ENCODE peak calls at places on chromosome 4, in nine cellular contexts. B, H, O, G, V, R, X, A and M are unnamed samples.

GRCh38 chr4:150342945-150343344 is 239.0 kb upstream of the MAB21L2 start:
- DNase-seq in B (peak), H (no peak), O (no peak), G (no peak), V (no peak), R (no peak), X (no peak), A (no peak), M (no peak)

GRCh38 chr4:128757712-128758111 is 51.8 kb upstream of the JADE1 start:
- DNase-seq in B (peak), H (no peak), O (no peak), G (no peak), V (no peak), R (peak), X (no peak), A (no peak), M (no peak)

GRCh38 chr4:181971973-181972372 is 271.2 kb upstream of the TENM3 start:
- DNase-seq in B (no peak), H (no peak), O (no peak), G (no peak), V (no peak), R (no peak), X (no peak), A (no peak), M (no peak)

GRCh38 chr4:62455871-62456270 is 1255.7 kb downstream of the ADGRL3 start:
- DNase-seq in B (no peak), H (no peak), O (no peak), G (no peak), V (no peak), R (no peak), X (no peak), A (no peak), M (no peak)

GRCh38 chr4:78629991-78630541 is 78.5 kb downstream of the ANXA3 start:
- DNase-seq in B (no peak), H (no peak), O (no peak), G (no peak), V (no peak), R (no peak), X (peak), A (no peak), M (peak)

GRCh38 chr4:88497859-88498409 is 25.6 kb downstream of the PYURF start:
- DNase-seq in B (no peak), H (no peak), O (no peak), G (no peak), V (no peak), R (no peak), X (no peak), A (no peak), M (no peak)

GRCh38 chr4:13865871-13866669 is 238.5 kb upstream of the BOD1L1 start:
- DNase-seq in B (no peak), H (no peak), O (no peak), G (no peak), V (no peak), R (no peak), X (no peak), A (no peak), M (no peak)

GRCh38 chr4:128608006-128608405 is 201.5 kb upstream of the JADE1 start:
- DNase-seq in B (no peak), H (no peak), O (no peak), G (no peak), V (no peak), R (no peak), X (no peak), A (no peak), M (no peak)

GRCh38 chr4:89492476-89493110 is 185.0 kb upstream of the GPRIN3 start:
- DNase-seq in B (no peak), H (peak), O (no peak), G (no peak), V (no peak), R (no peak), X (no peak), A (no peak), M (no peak)

GRCh38 chr4:33067221-33067620 is 2347.1 kb downstream of the PCDH7 start:
- DNase-seq in B (no peak), H (no peak), O (no peak), G (no peak), V (no peak), R (no peak), X (no peak), A (no peak), M (no peak)

GRCh38 chr4:122909683-122910082 is 12.7 kb downstream of the NUDT6 start:
- DNase-seq in B (no peak), H (no peak), O (no peak), G (no peak), V (no peak), R (no peak), X (no peak), A (no peak), M (no peak)

GRCh38 chr4:102141855-102142254 is 203.4 kb downstream of the SLC39A8 start:
- DNase-seq in B (no peak), H (no peak), O (no peak), G (no peak), V (no peak), R (no peak), X (peak), A (no peak), M (no peak)

GRCh38 chr4:80931645-80932215 is 98.8 kb upstream of the BMP3 start:
- DNase-seq in B (no peak), H (no peak), O (no peak), G (peak), V (no peak), R (no peak), X (no peak), A (no peak), M (no peak)

GRCh38 chr4:156578713-156579112 is 392.9 kb downstream of the PDGFC start:
- DNase-seq in B (no peak), H (no peak), O (no peak), G (no peak), V (no peak), R (no peak), X (no peak), A (no peak), M (no peak)

GRCh38 chr4:102114118-102114630 is 231.1 kb downstream of the SLC39A8 start:
- DNase-seq in B (no peak), H (no peak), O (no peak), G (no peak), V (no peak), R (no peak), X (no peak), A (no peak), M (no peak)

GRCh38 chr4:53847935-53848334 is 216.5 kb downstream of the CHIC2 start:
- DNase-seq in B (no peak), H (no peak), O (no peak), G (no peak), V (no peak), R (no peak), X (no peak), A (no peak), M (no peak)

GRCh38 chr4:3416270-3416669 is 25.5 kb upstream of the HGFAC start:
- DNase-seq in B (peak), H (no peak), O (peak), G (no peak), V (no peak), R (no peak), X (no peak), A (peak), M (no peak)

GRCh38 chr4:147760695-147761094 is 28.8 kb downstream of the ARHGAP10 start:
- DNase-seq in B (peak), H (no peak), O (peak), G (peak), V (no peak), R (peak), X (no peak), A (no peak), M (peak)

GRCh38 chr4:137608085-137608484 is 75.8 kb upstream of the PCDH18 start:
- DNase-seq in B (peak), H (no peak), O (no peak), G (no peak), V (no peak), R (no peak), X (no peak), A (no peak), M (no peak)

GRCh38 chr4:122879001-122879400 is 43.4 kb downstream of the NUDT6 start:
- DNase-seq in B (no peak), H (no peak), O (no peak), G (no peak), V (no peak), R (no peak), X (no peak), A (no peak), M (no peak)

GRCh38 chr4:10715696-10716095 is 31.1 kb upstream of the CLNK start:
- DNase-seq in B (no peak), H (no peak), O (no peak), G (no peak), V (no peak), R (no peak), X (no peak), A (no peak), M (no peak)

GRCh38 chr4:139453041-139453370 is 915 bp upstream of the RAB33B start:
- DNase-seq in B (no peak), H (peak), O (no peak), G (no peak), V (no peak), R (no peak), X (no peak), A (no peak), M (no peak)
- TF ChIP-seq EP300 in B (no peak), H (no peak), O (no peak), G (no peak), V (no peak), R (no peak), X (no peak), A (no peak), M (no peak)

GRCh38 chr4:118834960-118835895 is 698 bp downstream of the SEC24D start:
- DNase-seq in B (peak), H (peak), O (peak), G (peak), V (no peak), R (peak), X (peak), A (no peak), M (no peak)
- TF ChIP-seq POLR2A in B (peak), H (no peak), O (peak), G (no peak), V (no peak), R (no peak), X (peak), A (no peak), M (peak)

DNA sequence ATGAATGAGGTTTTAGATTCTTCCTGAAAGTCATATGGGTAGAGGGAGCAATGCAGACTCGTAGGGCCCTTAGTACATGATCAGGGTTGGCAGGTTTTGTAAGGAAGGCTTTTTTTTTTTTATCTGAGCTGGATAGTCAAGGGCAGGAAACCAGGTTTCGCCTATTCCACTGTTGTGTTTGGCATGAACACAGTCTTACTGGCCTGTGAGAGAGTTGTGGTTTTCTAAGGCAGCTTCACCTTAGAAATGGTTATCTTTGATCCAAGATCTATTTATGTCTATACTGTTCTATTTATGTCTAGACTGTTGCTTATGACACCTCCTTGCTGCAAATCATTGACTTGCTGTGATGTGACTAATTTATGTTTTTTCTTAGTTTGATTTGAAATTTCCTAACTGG is 49.0 kb downstream of the SPATA18 start:
- DNase-seq in B (no peak), H (no peak), O (no peak), G (no peak), V (no peak), R (no peak), X (no peak), A (no peak), M (no peak)
- TF ChIP-seq EP300 in B (no peak), H (no peak), O (no peak), G (no peak), V (no peak), R (no peak), X (no peak), A (no peak), M (no peak)

DNA sequence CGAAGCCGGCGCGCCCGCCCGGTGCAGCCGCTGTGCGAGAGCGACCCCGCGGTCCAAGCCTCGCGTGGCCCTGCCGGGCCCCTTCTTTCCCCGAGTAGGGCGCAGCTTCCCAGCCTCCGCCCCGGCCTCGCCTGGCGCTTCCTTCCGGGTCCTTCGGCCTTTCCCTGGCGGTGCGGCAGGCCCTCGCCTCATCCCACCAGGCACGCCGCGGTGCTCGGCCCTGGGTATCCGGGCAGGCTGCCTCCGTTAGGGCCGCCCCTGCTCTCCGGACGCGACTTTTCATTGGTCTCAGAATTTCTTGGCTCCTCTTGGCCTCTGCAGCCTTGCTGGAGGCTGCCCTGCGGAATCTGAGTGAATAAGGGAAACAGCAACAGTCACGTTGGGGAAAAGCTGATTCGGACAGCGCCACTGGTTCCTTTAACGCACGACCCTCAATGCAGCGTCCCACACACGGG is 429 bp downstream of the UVSSA start:
- DNase-seq in B (peak), H (peak), O (peak), G (peak), V (no peak), R (peak), X (no peak), A (peak), M (no peak)
- TF ChIP-seq POLR2A in B (no peak), H (peak), O (peak), G (no peak), V (no peak), R (no peak), X (peak), A (no peak), M (no peak)

GRCh38 chr4:39998659-39999345 is 21.1 kb upstream of the PDS5A start:
- DNase-seq in B (no peak), H (peak), O (no peak), G (no peak), V (no peak), R (no peak), X (no peak), A (no peak), M (no peak)
- TF ChIP-seq EP300 in B (no peak), H (no peak), O (no peak), G (no peak), V (no peak), R (no peak), X (no peak), A (no peak), M (no peak)

GRCh38 chr4:83455300-83456183 is at the start of the genes HELQ and MRPS18C:
- DNase-seq in B (peak), H (peak), O (peak), G (peak), V (peak), R (peak), X (peak), A (peak), M (peak)
- TF ChIP-seq POLR2A in B (peak), H (peak), O (peak), G (peak), V (peak), R (no peak), X (peak), A (peak), M (peak)

DNA sequence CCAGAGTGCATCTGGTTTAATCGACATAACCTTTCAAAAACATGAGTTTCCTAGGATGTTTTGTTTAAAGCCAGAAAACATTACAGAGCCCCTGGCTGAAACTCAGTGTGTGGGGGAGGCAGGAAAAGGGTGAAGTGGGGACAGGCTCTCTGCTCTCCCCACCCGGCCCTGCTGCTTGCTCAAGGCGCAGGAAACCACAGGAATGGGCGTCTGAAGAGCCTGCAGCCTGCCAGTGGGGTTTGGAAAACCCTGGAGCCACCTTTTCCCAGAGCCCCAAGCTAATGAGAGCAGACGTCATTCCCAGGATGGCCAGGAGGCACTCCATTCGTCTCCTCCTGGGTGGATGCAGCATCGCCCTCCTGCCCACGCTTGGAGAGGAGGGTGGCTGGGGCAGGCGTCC is 240.6 kb downstream of the AFAP1 start:
- DNase-seq in B (no peak), H (no peak), O (peak), G (peak), V (no peak), R (no peak), X (no peak), A (no peak), M (peak)
- TF ChIP-seq EP300 in B (no peak), H (no peak), O (peak), G (no peak), V (no peak), R (no peak), X (no peak), A (no peak), M (no peak)